ENCODE peak calls at places on chromosome 2, in nine cellular contexts. Z, C, P, M, G, V, W, U and R are unnamed samples.

GRCh38 chr2:27039426-27039825 is 6.7 kb downstream of the TMEM214 start:
- DNase-seq in Z (no peak), C (no peak), P (no peak), M (no peak), G (no peak), V (no peak), W (no peak), U (no peak), R (no peak)

GRCh38 chr2:72108121-72108520 is 39.5 kb downstream of the CYP26B1 start:
- DNase-seq in Z (no peak), C (no peak), P (no peak), M (no peak), G (no peak), V (no peak), W (no peak), U (no peak), R (no peak)

GRCh38 chr2:74548285-74548918 is 5.3 kb downstream of the LOXL3 start:
- DNase-seq in Z (no peak), C (no peak), P (no peak), M (no peak), G (no peak), V (no peak), W (no peak), U (no peak), R (no peak)

GRCh38 chr2:17756629-17757028 is 2.7 kb downstream of the GEN1 start:
- DNase-seq in Z (no peak), C (no peak), P (no peak), M (no peak), G (no peak), V (no peak), W (no peak), U (no peak), R (no peak)

GRCh38 chr2:9763356-9764152 is 79.7 kb upstream of the TAF1B start:
- DNase-seq in Z (no peak), C (no peak), P (no peak), M (peak), G (no peak), V (no peak), W (no peak), U (no peak), R (peak)

GRCh38 chr2:226583715-226584114 is 215.9 kb downstream of the IRS1 start:
- DNase-seq in Z (no peak), C (no peak), P (no peak), M (peak), G (no peak), V (no peak), W (no peak), U (no peak), R (no peak)

GRCh38 chr2:85505551-85506238 is 33.3 kb upstream of the MAT2A start:
- DNase-seq in Z (no peak), C (no peak), P (no peak), M (peak), G (no peak), V (no peak), W (no peak), U (no peak), R (no peak)

GRCh38 chr2:237591021-237591370 is 462 bp upstream of the RAB17 start:
- DNase-seq in Z (peak), C (no peak), P (no peak), M (no peak), G (no peak), V (no peak), W (no peak), U (no peak), R (no peak)

GRCh38 chr2:223100061-223100511 is 48.1 kb downstream of the KCNE4 start:
- DNase-seq in Z (no peak), C (peak), P (peak), M (no peak), G (no peak), V (no peak), W (no peak), U (no peak), R (peak)

GRCh38 chr2:167761465-167762136 is 485.8 kb downstream of the STK39 start:
- DNase-seq in Z (no peak), C (no peak), P (no peak), M (no peak), G (no peak), V (no peak), W (no peak), U (no peak), R (no peak)

GRCh38 chr2:216560695-216561370 is 62.2 kb downstream of the RPL37A start:
- DNase-seq in Z (no peak), C (peak), P (no peak), M (no peak), G (no peak), V (no peak), W (no peak), U (no peak), R (no peak)

GRCh38 chr2:219737270-219737691 is 109.9 kb downstream of the SLC4A3 start:
- DNase-seq in Z (no peak), C (no peak), P (peak), M (peak), G (no peak), V (no peak), W (no peak), U (no peak), R (peak)

GRCh38 chr2:19251554-19251953 is 106.9 kb downstream of the OSR1 start:
- DNase-seq in Z (no peak), C (no peak), P (no peak), M (no peak), G (no peak), V (no peak), W (no peak), U (no peak), R (no peak)

GRCh38 chr2:151518802-151519201 is 109.1 kb downstream of the RIF1 start:
- DNase-seq in Z (no peak), C (no peak), P (no peak), M (peak), G (no peak), V (no peak), W (no peak), U (no peak), R (no peak)

GRCh38 chr2:240823449-240824336 is 3.7 kb upstream of the KIF1A start:
- DNase-seq in Z (no peak), C (no peak), P (no peak), M (no peak), G (no peak), V (no peak), W (no peak), U (no peak), R (no peak)